ENCODE peak calls at places on chromosome 10, in four cellular contexts. J is PC-3, H is fibroblast of lung, D is SK-N-SH. G is an unnamed sample.
A peak's percentile ranks its signal among the peaks of the same experiment; 100 is the strongest.

GRCh38 chr10:17954856-17955255 is 3.1 kb downstream of the SLC39A12 start:
- DNase-seq in J (no peak), H (peak; percentile 14), D (no peak), G (no peak)

GRCh38 chr10:34407227-34407626 is 407.9 kb downstream of the PARD3 start:
- DNase-seq in J (no peak), H (peak; percentile 68), D (peak; percentile 5), G (no peak)

GRCh38 chr10:133379152-133379800 is at the start of gene PAOX:
- DNase-seq in J (no peak), H (peak; percentile 44), D (peak; percentile 93), G (peak; percentile 63)

GRCh38 chr10:124291009-124291671 is 127.6 kb downstream of the OAT start:
- DNase-seq in J (no peak), H (peak; percentile 25), D (no peak), G (no peak)

GRCh38 chr10:121927361-121927840 is 430 bp downstream of the ATE1 start:
- DNase-seq in J (peak; percentile 59), H (peak; percentile 61), D (peak; percentile 83), G (peak; percentile 77)

GRCh38 chr10:93268021-93268420 is 194.3 kb downstream of the CYP26A1 start:
- DNase-seq in J (no peak), H (no peak), D (no peak), G (no peak)

GRCh38 chr10:31706921-31707571 is 221.6 kb downstream of the ARHGAP12 start:
- DNase-seq in J (no peak), H (no peak), D (no peak), G (no peak)

GRCh38 chr10:58372630-58373445 is 12.4 kb upstream of the TFAM start:
- DNase-seq in J (no peak), H (no peak), D (no peak), G (no peak)

GRCh38 chr10:22978287-22978686 is 50.4 kb downstream of the ARMC3 start:
- DNase-seq in J (no peak), H (peak; percentile 77), D (no peak), G (no peak)

GRCh38 chr10:106746888-106747287 is 417.6 kb downstream of the SORCS1 start:
- DNase-seq in J (no peak), H (no peak), D (no peak), G (no peak)

GRCh38 chr10:1010703-1011102 is 15.0 kb downstream of the IDI2 start:
- DNase-seq in J (no peak), H (no peak), D (no peak), G (no peak)

GRCh38 chr10:98154076-98154475 is 19.6 kb downstream of the R3HCC1L start:
- DNase-seq in J (no peak), H (no peak), D (no peak), G (no peak)

GRCh38 chr10:98144985-98145384 is 10.5 kb downstream of the R3HCC1L start:
- DNase-seq in J (no peak), H (no peak), D (no peak), G (no peak)

GRCh38 chr10:98149858-98150257 is 15.4 kb downstream of the R3HCC1L start:
- DNase-seq in J (no peak), H (no peak), D (no peak), G (no peak)

DNA sequence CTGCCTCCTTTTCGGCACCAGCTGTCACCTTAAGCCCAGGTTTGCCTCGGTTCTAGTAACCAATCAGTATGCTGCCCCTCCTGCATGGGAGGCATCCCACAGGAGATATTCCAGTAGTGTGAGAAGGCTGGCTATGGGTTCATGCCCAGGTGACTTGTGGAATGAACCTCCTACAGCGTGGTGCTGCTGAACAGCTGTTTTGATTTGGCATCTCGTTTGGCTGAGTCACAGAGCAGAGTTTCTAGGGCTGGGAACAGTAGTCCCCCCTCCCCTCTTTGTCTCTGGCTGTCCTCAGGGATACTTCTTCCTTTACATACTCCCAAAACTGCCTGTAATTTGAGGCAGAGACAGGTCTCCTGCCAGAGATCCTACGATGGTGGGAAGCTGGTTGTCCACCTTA is 16.1 kb downstream of the R3HCC1L start:
- DNase-seq in J (no peak), H (peak; percentile 69), D (no peak), G (no peak)
- H3K9me3 ChIP-seq in J (no peaks in the 10 kb centered on the region), H (no peaks in the 10 kb centered on the region), D (no peaks in the 10 kb centered on the region), G (no peaks in the 10 kb centered on the region)

DNA sequence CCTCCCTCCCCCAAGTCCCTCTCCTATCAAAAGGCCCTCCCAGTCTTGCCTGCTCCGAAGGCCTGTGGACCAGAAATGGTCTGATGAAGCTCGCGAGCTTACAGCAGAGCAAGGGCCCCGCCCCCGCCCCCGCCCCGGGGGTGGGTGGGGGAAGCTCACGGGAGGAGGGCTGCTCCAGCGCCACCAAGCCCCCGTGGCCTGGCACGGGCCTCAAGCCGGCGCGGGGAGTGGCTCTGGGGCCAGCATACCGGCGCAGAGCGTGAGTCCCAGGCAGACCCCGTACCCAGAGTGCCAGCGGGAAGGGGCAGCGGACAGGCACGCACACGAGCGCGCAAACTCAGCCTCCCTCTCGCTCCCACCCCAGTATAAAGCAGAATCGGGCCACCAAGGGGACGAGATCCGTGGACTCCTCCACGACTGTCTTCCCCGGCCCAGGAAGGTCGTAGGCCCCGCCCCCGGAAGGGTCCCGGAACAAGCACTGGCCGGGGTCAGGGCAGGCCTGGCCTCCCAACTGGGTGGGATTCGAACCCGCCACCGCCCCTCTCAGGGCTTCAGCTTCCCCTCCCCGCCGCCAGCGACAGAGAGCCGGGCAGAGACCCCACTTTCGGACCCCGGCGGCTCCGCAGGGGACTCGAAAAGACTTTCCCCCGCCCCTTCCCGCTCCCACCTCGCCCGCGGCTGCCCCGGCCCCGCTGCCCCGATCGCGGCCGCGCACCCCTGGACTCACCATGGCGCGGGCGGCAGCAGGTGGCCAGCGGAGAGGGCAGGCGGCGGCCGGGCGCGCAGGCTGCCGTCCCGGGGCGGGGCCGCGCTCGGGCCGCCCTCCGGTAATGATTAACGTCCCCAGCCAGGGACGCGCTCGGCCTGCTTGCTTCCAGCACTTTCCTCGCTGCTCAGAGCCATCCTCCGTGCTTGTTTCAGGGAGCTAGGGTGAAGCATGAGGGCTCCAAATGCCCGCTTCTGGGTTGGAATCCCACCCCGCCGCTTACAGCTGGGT is at the start of gene PCBD1:
- DNase-seq in J (peak; percentile 92), H (peak; percentile 75), D (peak; percentile 88), G (peak; percentile 93)
- H2AFZ ChIP-seq in J (peak within 1 kb of the TSS; percentile 94), H (peak within 1 kb of the TSS; percentile 82), D (peak within 1 kb of the TSS; percentile 100), G (peak within 1 kb of the TSS; percentile 80)

GRCh38 chr10:131068760-131069159 is 242.8 kb downstream of the TCERG1L start:
- DNase-seq in J (no peak), H (no peak), D (no peak), G (no peak)
- H3K9me3 ChIP-seq in J (peaks cover 3% of the 10 kb centered on the region), H (peaks cover 6% of the 10 kb centered on the region), D (no peaks in the 10 kb centered on the region), G (no peaks in the 10 kb centered on the region)

GRCh38 chr10:3018247-3018646 is 49.1 kb upstream of the PFKP start:
- DNase-seq in J (no peak), H (no peak), D (no peak), G (no peak)
- H2AFZ ChIP-seq in J (no peak overlapping the region), H (no peak overlapping the region), D (no peak overlapping the region), G (no peak overlapping the region)

GRCh38 chr10:38112159-38112558 is 18.0 kb downstream of the ZNF37A start:
- DNase-seq in J (no peak), H (no peak), D (no peak), G (no peak)
- H3K9me3 ChIP-seq in J (peaks cover 49% of the 10 kb centered on the region), H (peaks cover 1% of the 10 kb centered on the region), D (peaks cover 12% of the 10 kb centered on the region), G (peaks cover 35% of the 10 kb centered on the region)

GRCh38 chr10:104641150-104642000 is at the start of gene SORCS3:
- DNase-seq in J (no peak), H (peak; percentile 7), D (peak; percentile 63), G (no peak)

GRCh38 chr10:104640339-104641149 is 546 bp upstream of the SORCS3 start:
- DNase-seq in J (no peak), H (no peak), D (peak; percentile 73), G (no peak)

GRCh38 chr10:104643023-104643663 is 2.1 kb downstream of the SORCS3 start:
- DNase-seq in J (no peak), H (no peak), D (no peak), G (no peak)

GRCh38 chr10:104642001-104642270 is 846 bp downstream of the SORCS3 start:
- DNase-seq in J (no peak), H (no peak), D (peak; percentile 22), G (no peak)

GRCh38 chr10:104642311-104643022 is 1.4 kb downstream of the SORCS3 start:
- DNase-seq in J (no peak), H (peak; percentile 19), D (peak; percentile 88), G (no peak)
- H2AFZ ChIP-seq in J (no peak overlapping the region), H (no peak overlapping the region), D (peak overlapping the region; percentile 65), G (no peak overlapping the region)

DNA sequence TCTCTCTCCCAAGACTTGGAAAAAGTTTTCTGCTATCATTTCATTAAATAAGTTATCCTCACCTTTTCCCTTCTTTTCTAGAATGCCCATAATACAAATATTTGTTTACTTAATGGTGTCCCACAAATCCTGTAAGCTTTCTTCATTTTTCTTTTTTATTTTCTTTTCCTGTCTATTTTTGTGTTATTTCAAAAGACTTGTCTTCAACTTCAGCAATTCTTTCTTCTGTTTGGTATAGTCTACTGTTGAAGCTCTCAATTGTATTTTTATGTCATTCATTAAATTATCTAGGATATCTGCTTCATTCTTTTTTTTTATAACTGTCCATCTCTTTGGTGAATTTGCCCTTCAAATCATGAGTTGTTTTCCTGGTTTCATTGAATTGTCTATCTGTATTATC is 25.1 kb upstream of the PLA2G12B start:
- DNase-seq in J (no peak), H (no peak), D (no peak), G (no peak)
- H3K9me3 ChIP-seq in J (peaks cover 54% of the 10 kb centered on the region), H (no peaks in the 10 kb centered on the region), D (peaks cover 25% of the 10 kb centered on the region), G (peaks cover 34% of the 10 kb centered on the region)

GRCh38 chr10:27611861-27612450 is 107.9 kb downstream of the RAB18 start:
- DNase-seq in J (no peak), H (no peak), D (no peak), G (no peak)
- H2AFZ ChIP-seq in J (no peak overlapping the region), H (no peak overlapping the region), D (no peak overlapping the region), G (no peak overlapping the region)